ENCODE peak calls at places on chromosomes 12 and 14, in ten cellular contexts. K, D, F, I, H, Z, S, E, O and A are unnamed samples.

GRCh38 chr12:4293299-4293941 is 19.9 kb downstream of the CCND2 start:
- DNase-seq in K (no peak), D (no peak), F (no peak), I (no peak), H (no peak), Z (no peak), S (no peak), E (no peak), O (no peak), A (no peak)

GRCh38 chr12:87814625-87815024 is 214.6 kb downstream of the C12orf50 start:
- DNase-seq in K (no peak), D (peak), F (no peak), I (no peak), H (no peak), Z (no peak), S (no peak), E (no peak), O (peak), A (no peak)

GRCh38 chr14:74429221-74429691 is 3.2 kb upstream of the SYNDIG1L start:
- DNase-seq in K (no peak), D (no peak), F (no peak), I (no peak), H (no peak), Z (no peak), S (peak), E (no peak), O (no peak), A (no peak)

GRCh38 chr12:94204647-94205247 is 56.4 kb downstream of the PLXNC1 start:
- DNase-seq in K (no peak), D (no peak), F (no peak), I (no peak), H (no peak), Z (no peak), S (no peak), E (no peak), O (no peak), A (no peak)

GRCh38 chr12:18643673-18644072 is 94.1 kb downstream of the PLCZ1 start:
- DNase-seq in K (no peak), D (peak), F (no peak), I (no peak), H (peak), Z (no peak), S (no peak), E (peak), O (peak), A (no peak)

GRCh38 chr12:52022841-52023181 is 16.1 kb downstream of the TAMALIN start:
- DNase-seq in K (no peak), D (no peak), F (no peak), I (no peak), H (peak), Z (no peak), S (peak), E (no peak), O (no peak), A (no peak)

GRCh38 chr14:88998027-88998426 is 173.6 kb downstream of the TTC8 start:
- DNase-seq in K (no peak), D (no peak), F (no peak), I (no peak), H (no peak), Z (no peak), S (no peak), E (no peak), O (no peak), A (no peak)

GRCh38 chr14:104745431-104745830 is 7.5 kb upstream of the SIVA1 start:
- DNase-seq in K (peak), D (no peak), F (no peak), I (no peak), H (no peak), Z (no peak), S (no peak), E (no peak), O (no peak), A (no peak)

GRCh38 chr12:41923351-41923750 is 221.3 kb downstream of the GXYLT1 start:
- DNase-seq in K (no peak), D (no peak), F (no peak), I (no peak), H (no peak), Z (no peak), S (no peak), E (no peak), O (no peak), A (no peak)

GRCh38 chr12:46205293-46205692 is 63.5 kb downstream of the SLC38A1 start:
- DNase-seq in K (no peak), D (no peak), F (no peak), I (no peak), H (no peak), Z (no peak), S (no peak), E (peak), O (no peak), A (no peak)

GRCh38 chr14:104383931-104384775 is 195.4 kb upstream of the C14orf180 start:
- DNase-seq in K (peak), D (no peak), F (no peak), I (peak), H (no peak), Z (no peak), S (peak), E (no peak), O (no peak), A (no peak)

GRCh38 chr12:74541074-74541473 is 3.4 kb downstream of the ATXN7L3B start:
- DNase-seq in K (no peak), D (no peak), F (no peak), I (no peak), H (no peak), Z (no peak), S (no peak), E (no peak), O (no peak), A (no peak)

GRCh38 chr12:124191024-124191359 is 103.9 kb upstream of the RFLNA start:
- DNase-seq in K (no peak), D (no peak), F (no peak), I (no peak), H (no peak), Z (no peak), S (peak), E (no peak), O (no peak), A (no peak)

GRCh38 chr12:68446379-68446778 is 114.2 kb upstream of the MDM1 start:
- DNase-seq in K (no peak), D (no peak), F (no peak), I (no peak), H (no peak), Z (no peak), S (no peak), E (no peak), O (no peak), A (no peak)

GRCh38 chr14:64191756-64192155 is 102.4 kb downstream of the ESR2 start:
- DNase-seq in K (no peak), D (peak), F (no peak), I (no peak), H (no peak), Z (no peak), S (no peak), E (peak), O (peak), A (no peak)

GRCh38 chr14:50013198-50013918 is 103.0 kb downstream of the VCPKMT start:
- DNase-seq in K (no peak), D (no peak), F (no peak), I (no peak), H (no peak), Z (no peak), S (no peak), E (no peak), O (no peak), A (no peak)

GRCh38 chr14:51860836-51861583 is 598 bp downstream of the GNG2 start:
- DNase-seq in K (no peak), D (peak), F (no peak), I (no peak), H (no peak), Z (no peak), S (no peak), E (peak), O (no peak), A (no peak)

GRCh38 chr12:94962680-94963079 is 40.8 kb downstream of the NDUFA12 start:
- DNase-seq in K (no peak), D (no peak), F (no peak), I (no peak), H (no peak), Z (no peak), S (no peak), E (no peak), O (no peak), A (no peak)

GRCh38 chr14:105856676-105857222 is 330.4 kb downstream of the TMEM121 start:
- DNase-seq in K (no peak), D (no peak), F (peak), I (no peak), H (no peak), Z (peak), S (no peak), E (no peak), O (no peak), A (no peak)

GRCh38 chr14:50320279-50320678 is 8.2 kb downstream of the DMAC2L start:
- DNase-seq in K (no peak), D (peak), F (no peak), I (no peak), H (no peak), Z (no peak), S (no peak), E (peak), O (peak), A (no peak)

GRCh38 chr12:24499151-24500146 is 449.5 kb downstream of the BCAT1 start:
- DNase-seq in K (no peak), D (peak), F (no peak), I (no peak), H (no peak), Z (no peak), S (no peak), E (peak), O (peak), A (no peak)

GRCh38 chr12:69415471-69416275 is 54.5 kb upstream of the FRS2 start:
- DNase-seq in K (no peak), D (peak), F (peak), I (peak), H (peak), Z (peak), S (peak), E (peak), O (peak), A (peak)

GRCh38 chr14:66330916-66331315 is 155.3 kb upstream of the CCDC196 start:
- DNase-seq in K (no peak), D (no peak), F (no peak), I (no peak), H (no peak), Z (no peak), S (no peak), E (peak), O (no peak), A (no peak)

GRCh38 chr14:28944605-28945004 is 178.0 kb downstream of the FOXG1 start:
- DNase-seq in K (no peak), D (no peak), F (no peak), I (no peak), H (no peak), Z (no peak), S (no peak), E (no peak), O (no peak), A (no peak)

GRCh38 chr12:64097346-64098105 is 124.6 kb downstream of the KICS2 start:
- DNase-seq in K (no peak), D (peak), F (no peak), I (no peak), H (no peak), Z (peak), S (no peak), E (peak), O (no peak), A (no peak)

GRCh38 chr14:33175951-33176350 is 237.3 kb downstream of the NPAS3 start:
- DNase-seq in K (no peak), D (no peak), F (no peak), I (no peak), H (no peak), Z (no peak), S (no peak), E (no peak), O (no peak), A (no peak)

GRCh38 chr12:2353691-2354090 is 300.9 kb downstream of the CACNA1C start:
- DNase-seq in K (no peak), D (no peak), F (no peak), I (no peak), H (no peak), Z (no peak), S (no peak), E (no peak), O (no peak), A (no peak)

GRCh38 chr12:5022465-5023061 is 21.1 kb upstream of the KCNA5 start:
- DNase-seq in K (no peak), D (peak), F (peak), I (no peak), H (peak), Z (peak), S (peak), E (peak), O (peak), A (no peak)

GRCh38 chr12:92098594-92099370 is 46.9 kb downstream of the BTG1 start:
- DNase-seq in K (no peak), D (no peak), F (no peak), I (no peak), H (no peak), Z (no peak), S (no peak), E (no peak), O (no peak), A (no peak)

GRCh38 chr12:54217774-54218221 is 29.0 kb upstream of the SMUG1 start:
- DNase-seq in K (peak), D (no peak), F (no peak), I (peak), H (peak), Z (no peak), S (peak), E (no peak), O (no peak), A (no peak)

GRCh38 chr14:97709552-97709951 is 912.4 kb downstream of the VRK1 start:
- DNase-seq in K (no peak), D (no peak), F (no peak), I (no peak), H (peak), Z (no peak), S (no peak), E (no peak), O (no peak), A (no peak)

DNA sequence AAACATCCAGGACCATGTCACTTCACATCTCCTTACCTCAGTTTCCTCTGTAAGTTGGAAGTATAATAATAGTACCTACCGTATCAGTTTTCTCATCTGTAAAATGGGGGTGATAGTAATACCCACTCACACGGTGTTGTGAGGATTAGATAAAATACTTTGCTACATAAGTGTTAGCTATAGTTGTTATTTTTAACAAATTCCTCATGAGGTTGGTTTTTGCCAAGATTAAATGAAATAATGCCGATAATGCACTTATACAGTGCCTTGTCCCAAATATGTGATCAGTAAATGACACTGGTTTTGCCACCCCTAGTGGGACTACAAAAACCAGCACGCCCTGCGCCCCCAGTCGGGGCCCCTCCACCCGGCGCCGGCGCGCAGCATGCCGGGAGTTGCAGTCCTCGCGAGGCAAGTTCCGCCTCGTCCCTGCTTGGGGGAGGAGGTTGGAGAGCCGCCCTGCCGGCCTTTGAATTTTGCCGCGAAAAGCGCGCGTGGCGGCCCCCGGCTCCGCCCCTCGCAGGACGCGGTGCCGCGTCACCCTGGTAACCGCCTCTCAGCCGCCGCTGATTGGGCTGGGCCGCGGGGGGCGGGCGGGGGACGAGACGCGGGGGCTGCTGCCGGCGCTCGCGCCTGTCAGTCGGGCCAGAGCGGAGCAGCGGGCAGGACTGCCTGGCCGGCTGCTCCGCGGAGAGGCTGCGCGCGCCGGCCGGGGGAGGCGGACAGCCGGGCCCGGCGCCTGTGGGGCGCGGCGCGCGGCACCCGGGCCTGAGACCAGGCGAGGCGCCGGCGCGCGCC is at the start of gene FAM222A:
- DNase-seq in K (peak), D (peak), F (peak), I (peak), H (peak), Z (peak), S (peak), E (peak), O (peak), A (peak)
- TF ChIP-seq CTCF in K (peak), D (no peak), F (peak), I (peak), H (no peak), Z (no peak), S (no peak), E (peak), O (no peak), A (no peak)

DNA sequence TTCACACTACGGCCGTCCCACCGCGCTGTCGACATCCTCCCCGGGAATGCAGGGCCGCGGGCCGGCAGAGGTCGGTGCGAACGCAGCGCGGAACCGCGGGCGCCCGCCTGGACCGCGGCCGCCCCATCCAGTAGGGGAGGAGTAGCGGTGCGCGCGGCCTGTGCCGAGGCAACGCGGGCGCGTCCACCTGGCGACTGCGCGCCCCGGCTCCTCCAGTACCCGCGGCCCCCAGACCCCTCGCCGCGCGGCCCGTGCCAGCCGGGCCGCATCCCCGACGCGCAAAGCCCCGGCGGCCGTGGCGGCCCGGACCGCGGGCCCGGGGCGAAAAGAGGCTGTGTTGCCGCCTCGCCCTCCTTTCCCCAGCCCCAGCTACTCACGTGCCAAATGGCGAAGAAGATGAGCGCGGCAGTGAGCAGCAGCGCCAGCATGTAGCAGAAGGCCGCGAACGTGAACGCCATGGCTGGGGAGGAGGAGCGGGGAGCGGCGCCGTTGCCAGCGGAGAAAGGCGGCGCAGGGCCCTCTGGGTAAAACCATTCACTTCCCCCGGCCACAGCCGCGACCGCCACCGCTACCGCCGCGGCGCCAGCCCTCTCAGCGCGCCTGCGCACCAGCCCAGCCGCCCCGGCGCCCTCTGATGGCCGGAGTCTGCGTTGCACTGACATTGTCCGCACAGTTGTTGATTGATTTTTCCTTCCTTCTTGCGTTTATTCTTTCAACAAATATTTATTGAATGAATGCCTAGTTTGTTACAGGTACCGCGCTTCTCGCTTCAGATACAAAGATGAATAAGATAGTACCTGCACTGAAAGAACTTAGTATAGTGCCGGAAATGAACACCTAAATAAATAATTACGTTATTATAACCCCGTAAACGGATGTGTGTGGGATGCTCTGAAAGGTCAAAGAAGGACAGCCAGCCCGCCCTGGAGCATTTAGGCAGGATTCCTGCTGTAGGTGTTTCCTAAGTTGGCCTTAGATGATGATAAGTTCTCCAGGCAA is at the start of gene CNIH1:
- DNase-seq in K (peak), D (peak), F (peak), I (peak), H (peak), Z (peak), S (peak), E (peak), O (peak), A (peak)
- H3K4me3 ChIP-seq in K (peak), D (peak), F (peak), I (peak), H (peak), Z (peak), S (peak), E (peak), O (peak), A (peak)

GRCh38 chr12:100133200-100133599 is 9.5 kb downstream of the BLTP3B start:
- DNase-seq in K (no peak), D (no peak), F (no peak), I (no peak), H (no peak), Z (no peak), S (no peak), E (no peak), O (no peak), A (no peak)

GRCh38 chr12:100127766-100128508 is 14.7 kb downstream of the BLTP3B start:
- DNase-seq in K (no peak), D (peak), F (no peak), I (no peak), H (no peak), Z (no peak), S (no peak), E (peak), O (peak), A (no peak)

GRCh38 chr12:100123316-100124095 is 19.2 kb downstream of the BLTP3B start:
- DNase-seq in K (no peak), D (no peak), F (no peak), I (no peak), H (no peak), Z (no peak), S (no peak), E (no peak), O (no peak), A (no peak)

GRCh38 chr12:100128509-100128908 is 14.2 kb downstream of the BLTP3B start:
- DNase-seq in K (no peak), D (peak), F (no peak), I (peak), H (no peak), Z (peak), S (peak), E (peak), O (peak), A (no peak)
- TF ChIP-seq CTCF in K (peak), D (peak), F (peak), I (peak), H (no peak), Z (peak), S (peak), E (peak), O (peak), A (peak)

DNA sequence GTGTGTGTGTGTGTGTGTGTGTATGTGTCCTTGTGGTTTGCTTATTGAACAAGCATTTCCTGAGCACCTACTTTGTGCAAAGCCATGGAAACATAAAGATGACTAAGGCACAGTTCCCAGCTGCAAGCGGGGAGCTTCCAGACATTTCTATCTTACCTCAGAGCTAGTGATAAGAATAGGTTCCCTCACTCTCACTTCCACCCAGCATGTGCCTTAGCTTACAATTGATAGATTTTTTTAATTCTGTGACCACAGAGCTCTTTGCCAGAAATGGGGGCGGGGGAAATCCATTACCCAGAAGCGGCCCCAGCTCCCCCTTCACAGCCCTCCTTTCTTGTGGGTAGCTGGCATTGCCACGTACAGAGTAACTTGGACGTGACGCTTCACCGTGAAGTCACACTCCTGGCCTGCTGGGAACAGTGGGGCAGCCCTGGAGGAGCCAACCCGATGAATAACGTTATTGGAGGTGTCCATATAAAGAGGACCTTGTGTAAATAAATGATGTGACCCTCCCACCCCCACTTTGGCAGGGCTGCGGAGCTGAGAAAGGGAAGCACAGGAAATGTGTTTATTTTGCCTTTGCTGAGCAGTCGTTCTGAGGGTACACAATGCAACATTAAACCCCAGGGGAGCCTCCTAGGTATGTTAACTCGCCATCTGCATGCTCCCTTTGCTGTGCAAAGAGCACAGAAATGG is 238.9 kb downstream of the CHST11 start:
- DNase-seq in K (no peak), D (peak), F (no peak), I (no peak), H (peak), Z (no peak), S (no peak), E (peak), O (peak), A (no peak)
- H3K4me3 ChIP-seq in K (no peak), D (no peak), F (no peak), I (no peak), H (no peak), Z (no peak), S (no peak), E (no peak), O (no peak), A (no peak)